ENCODE peak calls at places on chromosomes 3 and 15, in six cellular contexts. B is IMR-90, X is neuronal stem cell, D is H9, Y is mesenchymal stem cell, J is H1. V is an unnamed sample. For H3K9me3, the result is how much of the 10 kb centered on the place peaks cover.

GRCh38 chr15:99438222-99438592 is 127.6 kb upstream of the MEF2A start:
- DNase-seq in D (peak), X (no peak), Y (no peak), J (no peak), B (no peak), V (no peak)

GRCh38 chr3:42501681-42502428 is 588 bp upstream of the VIPR1 start:
- DNase-seq in J (no peak), B (peak), Y (peak), X (peak), D (peak), V (peak)

GRCh38 chr3:1852950-1853349 is 245.7 kb upstream of the CNTN4 start:
- DNase-seq in D (no peak), X (no peak), J (no peak), Y (no peak), B (no peak), V (no peak)

GRCh38 chr3:74390121-74390870 is 224.2 kb downstream of the CNTN3 start:
- DNase-seq in B (no peak), J (no peak), X (peak), D (no peak), Y (no peak), V (no peak)

GRCh38 chr3:175489406-175489805 is 630.3 kb downstream of the NAALADL2 start:
- DNase-seq in X (no peak), J (no peak), D (no peak), Y (no peak), B (no peak), V (no peak)

GRCh38 chr15:69604050-69604378 is 151.4 kb downstream of the RPLP1 start:
- DNase-seq in Y (no peak), D (peak), X (no peak), B (no peak), J (no peak), V (peak)

GRCh38 chr15:81253846-81254245 is 57.2 kb downstream of the IL16 start:
- DNase-seq in B (no peak), Y (no peak), J (no peak), X (no peak), D (no peak), V (no peak)

GRCh38 chr3:19013879-19014278 is 134.4 kb upstream of the KCNH8 start:
- DNase-seq in D (peak), Y (no peak), J (no peak), X (no peak), B (no peak), V (peak)

GRCh38 chr3:155727836-155728235 is 17.0 kb downstream of the PLCH1 start:
- DNase-seq in J (no peak), D (no peak), X (no peak), B (no peak), Y (no peak), V (peak)

GRCh38 chr3:27559381-27559780 is 75.2 kb upstream of the SLC4A7 start:
- DNase-seq in J (no peak), D (no peak), B (no peak), Y (no peak), X (no peak), V (no peak)

GRCh38 chr3:77254967-77255831 is 215.3 kb downstream of the ROBO2 start:
- DNase-seq in D (peak), B (peak), J (no peak), Y (peak), X (peak), V (peak)

GRCh38 chr3:120462409-120462959 is 11.7 kb upstream of the FSTL1 start:
- DNase-seq in J (no peak), Y (no peak), X (no peak), B (no peak), D (no peak), V (no peak)

GRCh38 chr3:14884665-14885064 is 62.7 kb upstream of the NR2C2 start:
- DNase-seq in D (no peak), X (no peak), B (no peak), Y (no peak), J (no peak), V (peak)

GRCh38 chr15:68230157-68231100 is 901 bp upstream of the CLN6 start:
- DNase-seq in D (no peak), X (no peak), B (peak), J (no peak), Y (peak), V (peak)

GRCh38 chr3:194142156-194142910 is 6.4 kb downstream of the HES1 start:
- DNase-seq in B (no peak), D (peak), X (no peak), J (no peak), Y (peak), V (peak)

GRCh38 chr3:182284793-182285192 is 508.5 kb upstream of the ATP11B start:
- DNase-seq in X (no peak), J (peak), Y (no peak), D (peak), B (no peak), V (no peak)

GRCh38 chr3:159458010-159458409 is 530.6 kb upstream of the IL12A start:
- DNase-seq in X (no peak), Y (peak), J (no peak), B (peak), D (peak), V (peak)

GRCh38 chr15:65530318-65531111 is at the start of gene HACD3:
- DNase-seq in D (peak), X (peak), J (peak), B (peak), Y (peak), V (peak)

GRCh38 chr15:99432271-99433025 is 133.3 kb upstream of the MEF2A start:
- DNase-seq in Y (no peak), B (no peak), X (no peak), J (no peak), D (no peak), V (no peak)

GRCh38 chr15:80152180-80152895 is 461 bp upstream of the FAH start:
- DNase-seq in B (peak), J (peak), X (peak), Y (peak), D (peak), V (peak)

GRCh38 chr3:32819581-32820348 is 2.0 kb downstream of the TRIM71 start:
- DNase-seq in J (no peak), B (no peak), D (no peak), Y (no peak), X (no peak), V (peak)

GRCh38 chr15:70252936-70253280 is 155.2 kb upstream of the TLE3 start:
- DNase-seq in X (no peak), J (no peak), B (no peak), Y (no peak), D (no peak), V (no peak)

GRCh38 chr3:36653095-36653494 is 111.3 kb downstream of the DCLK3 start:
- DNase-seq in Y (peak), B (peak), X (no peak), J (no peak), D (no peak), V (no peak)

GRCh38 chr3:13203398-13204176 is 130.4 kb upstream of the IQSEC1 start:
- DNase-seq in D (no peak), J (no peak), B (no peak), Y (no peak), X (no peak), V (no peak)

GRCh38 chr3:87335931-87336330 is 59.5 kb upstream of the POU1F1 start:
- DNase-seq in J (no peak), Y (no peak), X (no peak), D (no peak), B (no peak), V (no peak)

GRCh38 chr3:16427309-16427965 is 86.1 kb downstream of the RFTN1 start:
- DNase-seq in J (no peak), D (no peak), Y (peak), B (peak), X (no peak), V (peak)

GRCh38 chr3:5009506-5010100 is 30.4 kb downstream of the BHLHE40 start:
- DNase-seq in D (no peak), B (no peak), X (no peak), J (no peak), Y (no peak), V (no peak)

GRCh38 chr3:48504051-48504946 is at the start of gene SHISA5:
- DNase-seq in B (peak), J (no peak), D (peak), Y (peak), X (peak), V (peak)

GRCh38 chr3:39130693-39131265 is 22.6 kb downstream of the CSRNP1 start:
- DNase-seq in X (no peak), D (no peak), J (no peak), B (no peak), Y (no peak), V (no peak)

GRCh38 chr3:11214451-11214987 is 57.7 kb upstream of the ATG7 start:
- DNase-seq in D (no peak), B (no peak), X (no peak), Y (no peak), J (no peak), V (no peak)

GRCh38 chr3:10939556-10939955 is 53.0 kb upstream of the SLC6A1 start:
- DNase-seq in B (no peak), J (no peak), X (no peak), Y (no peak), D (no peak), V (no peak)

GRCh38 chr15:51884517-51885236 is 55.2 kb downstream of the TMOD3 start:
- DNase-seq in J (no peak), D (no peak), Y (no peak), X (no peak), B (peak), V (no peak)

GRCh38 chr3:190378240-190378891 is 9.6 kb upstream of the CLDN16 start:
- DNase-seq in B (peak), D (no peak), J (no peak), X (no peak), Y (peak), V (no peak)

GRCh38 chr3:82745544-82745943 is 984.1 kb upstream of the GBE1 start:
- DNase-seq in Y (no peak), B (no peak), D (no peak), X (no peak), J (no peak), V (no peak)

GRCh38 chr3:130661116-130661515 is 85.5 kb downstream of the PIK3R4 start:
- DNase-seq in D (no peak), J (no peak), Y (peak), B (peak), X (no peak), V (no peak)

GRCh38 chr3:63086190-63086589 is 191.9 kb upstream of the SYNPR start:
- DNase-seq in J (no peak), X (no peak), D (no peak), B (no peak), Y (no peak), V (no peak)

GRCh38 chr3:180684807-180685206 is 5.5 kb upstream of the CCDC39 start:
- DNase-seq in X (no peak), B (no peak), Y (no peak), J (no peak), D (peak), V (no peak)

GRCh38 chr15:67340630-67341029 is 86.0 kb downstream of the IQCH start:
- DNase-seq in Y (no peak), D (no peak), J (no peak), X (no peak), B (no peak), V (no peak)

GRCh38 chr15:101201411-101202174 is 50.3 kb downstream of the CHSY1 start:
- DNase-seq in B (peak), J (peak), Y (peak), D (peak), X (peak), V (peak)

DNA sequence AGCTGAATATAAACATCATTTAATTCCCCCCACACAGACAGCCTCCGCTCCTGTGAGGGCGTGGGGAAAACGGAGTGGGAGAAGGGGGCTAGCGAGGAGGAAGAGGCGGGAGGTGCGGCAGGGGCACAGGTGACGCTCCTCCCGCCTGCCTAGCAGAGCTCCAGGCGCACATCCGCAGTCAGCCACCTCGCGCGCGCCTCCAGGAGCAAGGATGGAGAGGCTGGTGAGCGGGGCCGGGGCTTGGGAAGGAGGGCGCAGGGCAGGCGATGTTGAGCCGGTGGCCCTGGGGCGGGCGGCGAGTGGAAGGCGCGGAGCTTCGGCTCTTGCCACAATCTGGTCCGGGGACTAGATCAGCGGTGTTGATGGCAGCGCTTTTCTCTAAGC is at the start of gene CD200:
- DNase-seq in D (peak), B (peak), J (no peak), X (peak), Y (peak), V (peak)
- H4K8ac ChIP-seq in D (no peak), B (peak), J (peak), X (no peak), Y (no peak), V (peak)

DNA sequence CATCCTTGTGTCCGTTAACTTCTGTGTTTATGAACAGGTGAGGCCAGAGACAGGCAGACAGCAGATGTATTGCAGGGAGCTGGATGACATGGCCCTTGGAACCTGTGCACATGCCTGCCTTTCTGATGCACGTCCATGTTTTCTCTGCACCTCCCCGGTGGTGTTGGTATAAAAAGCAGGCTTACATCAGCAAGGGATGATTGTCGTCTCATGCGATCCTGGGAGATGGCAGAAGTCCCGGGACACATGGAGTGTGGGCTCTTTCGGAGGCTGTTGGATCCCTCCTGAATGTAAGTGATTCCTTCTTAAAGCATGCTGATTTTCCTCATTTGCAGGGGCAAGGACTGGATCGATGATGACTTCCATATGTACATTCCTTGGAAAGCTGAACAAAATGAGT is 134.8 kb downstream of the SNRPN start:
- DNase-seq in X (no peak), Y (no peak), J (no peak), B (no peak), D (peak), V (no peak)
- H3K9me3 ChIP-seq in X (under half), Y (half or more), J (under half), B (half or more), D (half or more), V (under half)

GRCh38 chr3:124831631-124832184 is 55.5 kb downstream of the ITGB5 start:
- DNase-seq in X (no peak), B (no peak), Y (no peak), J (no peak), D (no peak), V (peak)
- H4K8ac ChIP-seq in X (no peak), B (peak), Y (peak), J (no peak), D (no peak), V (no peak)

GRCh38 chr15:47364671-47365141 is 352.6 kb upstream of the SEMA6D start:
- DNase-seq in D (no peak), J (no peak), X (no peak), B (no peak), Y (peak), V (no peak)

GRCh38 chr15:47356297-47356696 is 361.0 kb upstream of the SEMA6D start:
- DNase-seq in J (no peak), D (no peak), Y (no peak), X (no peak), B (no peak), V (no peak)

GRCh38 chr15:47363653-47364052 is 353.7 kb upstream of the SEMA6D start:
- DNase-seq in X (no peak), Y (no peak), D (no peak), J (no peak), B (no peak), V (no peak)

GRCh38 chr15:47358876-47359275 is 358.4 kb upstream of the SEMA6D start:
- DNase-seq in J (no peak), X (no peak), Y (no peak), B (no peak), D (no peak), V (peak)

DNA sequence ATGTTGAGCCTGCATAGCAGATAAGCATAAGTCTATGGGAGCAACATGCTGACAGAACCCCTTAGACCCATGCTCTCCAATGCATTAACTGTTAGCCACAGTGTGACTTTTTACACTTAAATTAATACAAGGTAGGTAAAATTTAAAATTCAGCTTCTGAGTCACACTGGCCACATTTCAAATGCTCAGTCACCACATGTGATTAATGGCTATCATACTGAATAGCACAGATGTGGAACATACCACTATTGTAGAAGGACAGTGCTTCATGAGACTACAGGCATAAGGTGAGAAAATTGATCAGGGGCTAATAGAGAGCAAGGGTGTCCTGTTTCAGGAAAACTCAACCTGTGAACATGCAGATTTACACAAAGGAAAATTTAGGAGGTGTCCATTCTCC is 357.0 kb upstream of the SEMA6D start:
- DNase-seq in B (peak), X (no peak), D (no peak), Y (no peak), J (no peak), V (no peak)
- H3K9me3 ChIP-seq in B (under half), X (under half), D (under half), Y (under half), J (under half), V (under half)

GRCh38 chr15:34514251-34514760 is 69.1 kb downstream of the GOLGA8B start:
- DNase-seq in B (no peak), Y (peak), J (no peak), D (no peak), X (no peak), V (peak)
- H4K8ac ChIP-seq in B (no peak), Y (peak), J (peak), D (no peak), X (no peak), V (peak)

DNA sequence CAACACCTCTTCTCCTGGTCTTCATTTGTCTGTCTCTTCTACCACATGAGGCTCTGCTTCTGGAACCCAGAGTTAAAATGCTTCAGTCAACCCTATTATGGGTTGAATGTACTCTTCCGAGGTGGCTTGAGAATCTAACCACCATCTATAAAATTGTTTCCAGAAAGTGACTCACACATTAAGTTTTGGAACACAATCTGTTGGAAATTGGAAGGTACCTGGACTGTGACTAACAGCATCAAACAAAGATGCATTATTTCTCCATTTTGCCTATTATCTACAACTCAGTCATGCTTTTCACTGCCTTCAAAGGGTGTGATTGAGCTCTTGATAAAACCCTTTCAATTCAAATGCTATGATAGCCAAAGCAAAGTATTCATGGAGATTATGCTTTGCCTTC is 499.0 kb upstream of the SEMA6D start:
- DNase-seq in J (no peak), D (no peak), X (no peak), B (no peak), Y (no peak), V (no peak)
- H3K9me3 ChIP-seq in J (under half), D (under half), X (under half), B (under half), Y (under half), V (under half)

V was measured in trophoblast cell.